ENCODE peak calls at places on chromosomes 7 and 10, in four cellular contexts. O is WTC11, P is AG08395, Y is choroid plexus epithelial cell. D is an unnamed sample.

GRCh38 chr10:129769381-129770116 is 194.5 kb downstream of the EBF3 start:
- DNase-seq in O (peak; percentile 5), P (no peak), Y (no peak), D (no peak)

GRCh38 chr7:19368540-19368939 is 223.3 kb upstream of the FERD3L start:
- DNase-seq in O (no peak), P (peak; percentile 33), Y (peak; percentile 22), D (no peak)

GRCh38 chr10:4835494-4835918 is 9.5 kb downstream of the AKR1E2 start:
- DNase-seq in O (no peak), P (no peak), Y (no peak), D (no peak)

GRCh38 chr7:155282671-155283070 is 15.0 kb upstream of the INSIG1 start:
- DNase-seq in O (no peak), P (no peak), Y (no peak), D (no peak)

GRCh38 chr7:4261038-4261960 is 420.8 kb upstream of the FOXK1 start:
- DNase-seq in O (no peak), P (no peak), Y (no peak), D (no peak)

GRCh38 chr10:44182909-44183308 is 202.0 kb downstream of the CXCL12 start:
- DNase-seq in O (no peak), P (no peak), Y (no peak), D (no peak)

GRCh38 chr10:107542607-107543006 is 378.1 kb upstream of the SORCS1 start:
- DNase-seq in O (no peak), P (no peak), Y (no peak), D (no peak)

GRCh38 chr10:118962159-118962863 is 67.2 kb upstream of the NANOS1 start:
- DNase-seq in O (no peak), P (no peak), Y (no peak), D (no peak)

GRCh38 chr7:24703296-24703695 is 54.0 kb downstream of the GSDME start:
- DNase-seq in O (no peak), P (no peak), Y (no peak), D (no peak)

GRCh38 chr10:11448545-11449244 is 162.8 kb downstream of the USP6NL start:
- DNase-seq in O (no peak), P (no peak), Y (no peak), D (no peak)

GRCh38 chr10:21084700-21085099 is 187.6 kb upstream of the NEBL start:
- DNase-seq in O (no peak), P (no peak), Y (no peak), D (no peak)

GRCh38 chr10:21514808-21515580 is 10.5 kb downstream of the SKIDA1 start:
- DNase-seq in O (no peak), P (no peak), Y (peak; percentile 58), D (peak; percentile 30)

GRCh38 chr7:35495377-35495776 is 199.6 kb downstream of the HERPUD2 start:
- DNase-seq in O (no peak), P (no peak), Y (no peak), D (no peak)

GRCh38 chr10:101235766-101236165 is 6.5 kb upstream of the LBX1 start:
- DNase-seq in O (peak; percentile 46), P (no peak), Y (no peak), D (no peak)

GRCh38 chr7:74612015-74612829 is 45.3 kb upstream of the GTF2I start:
- DNase-seq in O (peak; percentile 25), P (no peak), Y (peak; percentile 59), D (no peak)

GRCh38 chr7:129550673-129551360 is 48.5 kb downstream of the SMKR1 start:
- DNase-seq in O (no peak), P (peak; percentile 43), Y (no peak), D (peak; percentile 54)

GRCh38 chr7:15554081-15554480 is 7.7 kb downstream of the AGMO start:
- DNase-seq in O (no peak), P (no peak), Y (peak; percentile 14), D (peak; percentile 37)

GRCh38 chr7:127123220-127123619 is 129.5 kb downstream of the GRM8 start:
- DNase-seq in O (no peak), P (no peak), Y (no peak), D (no peak)

GRCh38 chr10:103086261-103086660 is 106.8 kb downstream of the NT5C2 start:
- DNase-seq in O (no peak), P (no peak), Y (no peak), D (no peak)

GRCh38 chr10:99854860-99855259 is 72.4 kb downstream of the ABCC2 start:
- DNase-seq in O (no peak), P (peak; percentile 81), Y (peak; percentile 92), D (peak; percentile 81)

GRCh38 chr7:73766556-73767229 is 3.4 kb downstream of the CLDN3 start:
- DNase-seq in O (no peak), P (no peak), Y (no peak), D (no peak)

GRCh38 chr10:48788551-48788950 is 103.9 kb downstream of the WDFY4 start:
- DNase-seq in O (no peak), P (no peak), Y (no peak), D (no peak)

GRCh38 chr10:42962120-42962901 is 114.6 kb upstream of the RET start:
- DNase-seq in O (peak; percentile 8), P (no peak), Y (peak; percentile 5), D (no peak)

GRCh38 chr7:148110097-148110868 is 480.3 kb upstream of the C7orf33 start:
- DNase-seq in O (peak; percentile 21), P (no peak), Y (no peak), D (no peak)

GRCh38 chr10:90530526-90530925 is 327.3 kb downstream of the HTR7 start:
- DNase-seq in O (no peak), P (no peak), Y (peak; percentile 51), D (no peak)

GRCh38 chr7:50393076-50393475 is 57.1 kb downstream of the FIGNL1 start:
- DNase-seq in O (no peak), P (no peak), Y (no peak), D (no peak)

GRCh38 chr10:96133135-96133534 is 3.0 kb downstream of the ZNF518A start:
- DNase-seq in O (no peak), P (no peak), Y (peak; percentile 23), D (peak; percentile 18)

GRCh38 chr10:77591238-77591880 is 46.2 kb downstream of the KCNMA1 start:
- DNase-seq in O (no peak), P (no peak), Y (no peak), D (no peak)

GRCh38 chr10:67926956-67927355 is 42.5 kb downstream of the SIRT1 start:
- DNase-seq in O (no peak), P (peak; percentile 27), Y (peak; percentile 25), D (no peak)

GRCh38 chr7:25860206-25860881 is 291.7 kb upstream of the NFE2L3 start:
- DNase-seq in O (peak; percentile 48), P (no peak), Y (peak; percentile 44), D (peak; percentile 64)

GRCh38 chr7:2663121-2663886 is 24.7 kb upstream of the AMZ1 start:
- DNase-seq in O (no peak), P (no peak), Y (peak; percentile 18), D (no peak)

GRCh38 chr7:30470783-30471182 is 7.8 kb downstream of the NOD1 start:
- DNase-seq in O (no peak), P (peak; percentile 52), Y (peak; percentile 87), D (peak; percentile 83)

GRCh38 chr7:149198161-149198816 is 2.9 kb downstream of the ZNF282 start:
- DNase-seq in O (no peak), P (no peak), Y (no peak), D (no peak)

GRCh38 chr7:153401795-153402720 is 642.5 kb downstream of the ACTR3B start:
- DNase-seq in O (no peak), P (no peak), Y (no peak), D (no peak)

GRCh38 chr10:35423505-35424306 is 87.4 kb downstream of the CCNY start:
- DNase-seq in O (no peak), P (peak; percentile 63), Y (peak; percentile 83), D (peak; percentile 36)

GRCh38 chr10:77189056-77189455 is 448.6 kb downstream of the KCNMA1 start:
- DNase-seq in O (no peak), P (no peak), Y (no peak), D (no peak)

D was measured in foreskin fibroblast.